ENCODE peak calls at places on chromosomes 7 and 10, in nine cellular contexts. N, R, I, A, U, G, O, M and L are unnamed samples.

GRCh38 chr7:112201421-112201820 is 4.8 kb downstream of the DOCK4 start:
- DNase-seq in N (peak), R (no peak), I (no peak), A (peak), U (no peak), G (no peak), O (peak), M (no peak), L (no peak)

GRCh38 chr7:89339748-89340147 is 544.2 kb upstream of the TEX47 start:
- DNase-seq in N (no peak), R (no peak), I (no peak), A (no peak), U (no peak), G (no peak), O (no peak), M (no peak), L (no peak)

GRCh38 chr10:69101451-69102095 is 13.7 kb downstream of the SRGN start:
- DNase-seq in N (peak), R (no peak), I (no peak), A (no peak), U (no peak), G (no peak), O (peak), M (no peak), L (no peak)

GRCh38 chr10:74755273-74755672 is 71.1 kb upstream of the KAT6B start:
- DNase-seq in N (no peak), R (no peak), I (no peak), A (no peak), U (no peak), G (no peak), O (no peak), M (no peak), L (no peak)

GRCh38 chr10:35827783-35828182 is 185.7 kb upstream of the FZD8 start:
- DNase-seq in N (no peak), R (no peak), I (no peak), A (no peak), U (no peak), G (no peak), O (no peak), M (no peak), L (no peak)

GRCh38 chr10:13890617-13891541 is 304.1 kb downstream of the PRPF18 start:
- DNase-seq in N (no peak), R (peak), I (peak), A (peak), U (no peak), G (peak), O (peak), M (no peak), L (no peak)

GRCh38 chr7:74199551-74200355 is 10.1 kb upstream of the LAT2 start:
- DNase-seq in N (no peak), R (no peak), I (no peak), A (no peak), U (no peak), G (no peak), O (no peak), M (no peak), L (no peak)

GRCh38 chr10:49735848-49736563 is 26.1 kb downstream of the OGDHL start:
- DNase-seq in N (no peak), R (no peak), I (no peak), A (no peak), U (no peak), G (no peak), O (no peak), M (no peak), L (no peak)

GRCh38 chr10:5540886-5541285 is 16.1 kb downstream of the CALML3 start:
- DNase-seq in N (no peak), R (no peak), I (no peak), A (no peak), U (peak), G (no peak), O (no peak), M (no peak), L (no peak)

GRCh38 chr7:11345621-11346020 is 371.9 kb downstream of the PHF14 start:
- DNase-seq in N (no peak), R (no peak), I (no peak), A (no peak), U (no peak), G (no peak), O (no peak), M (no peak), L (no peak)

GRCh38 chr10:101894742-101895141 is 51.1 kb upstream of the KCNIP2 start:
- DNase-seq in N (no peak), R (peak), I (no peak), A (no peak), U (no peak), G (no peak), O (no peak), M (no peak), L (no peak)

GRCh38 chr7:128882134-128882533 is 19.5 kb downstream of the ATP6V1F start:
- DNase-seq in N (no peak), R (peak), I (no peak), A (no peak), U (no peak), G (no peak), O (no peak), M (no peak), L (no peak)

GRCh38 chr10:86105181-86105580 is 261.4 kb downstream of the GRID1 start:
- DNase-seq in N (no peak), R (no peak), I (no peak), A (no peak), U (no peak), G (no peak), O (no peak), M (no peak), L (no peak)

GRCh38 chr7:150803161-150803860 is 2.7 kb downstream of the TMEM176A start:
- DNase-seq in N (no peak), R (peak), I (no peak), A (no peak), U (no peak), G (no peak), O (no peak), M (no peak), L (no peak)

GRCh38 chr10:79221110-79222051 is 125.9 kb upstream of the PPIF start:
- DNase-seq in N (no peak), R (peak), I (peak), A (peak), U (no peak), G (peak), O (peak), M (no peak), L (no peak)

GRCh38 chr7:24652551-24652950 is 79.3 kb downstream of the PALS2 start:
- DNase-seq in N (no peak), R (no peak), I (no peak), A (no peak), U (no peak), G (no peak), O (no peak), M (no peak), L (no peak)

GRCh38 chr7:32518534-32519140 is 23.3 kb downstream of the AVL9 start:
- DNase-seq in N (no peak), R (no peak), I (no peak), A (no peak), U (no peak), G (no peak), O (no peak), M (no peak), L (no peak)

GRCh38 chr10:83166344-83166743 is 973.0 kb upstream of the GHITM start:
- DNase-seq in N (no peak), R (no peak), I (peak), A (no peak), U (no peak), G (no peak), O (no peak), M (peak), L (no peak)

GRCh38 chr10:114478281-114478680 is 74.0 kb upstream of the AFAP1L2 start:
- DNase-seq in N (no peak), R (no peak), I (no peak), A (no peak), U (no peak), G (no peak), O (no peak), M (no peak), L (no peak)

GRCh38 chr7:106737202-106737562 is 76.2 kb upstream of the CCDC71L start:
- DNase-seq in N (no peak), R (no peak), I (no peak), A (peak), U (no peak), G (no peak), O (peak), M (no peak), L (no peak)
- TF ChIP-seq CTCF in N (peak), R (peak), I (peak), A (peak), U (no peak), G (no peak), O (peak), M (no peak), L (no peak)

GRCh38 chr7:140601566-140602174 is 38.9 kb downstream of the DENND2A start:
- DNase-seq in N (no peak), R (no peak), I (no peak), A (no peak), U (no peak), G (no peak), O (no peak), M (no peak), L (no peak)

GRCh38 chr7:140604076-140604475 is 36.5 kb downstream of the DENND2A start:
- DNase-seq in N (no peak), R (no peak), I (no peak), A (no peak), U (no peak), G (no peak), O (no peak), M (no peak), L (no peak)

GRCh38 chr7:140607441-140607989 is 33.1 kb downstream of the DENND2A start:
- DNase-seq in N (no peak), R (peak), I (no peak), A (no peak), U (no peak), G (peak), O (no peak), M (no peak), L (no peak)

GRCh38 chr7:140604760-140605159 is 35.9 kb downstream of the DENND2A start:
- DNase-seq in N (no peak), R (no peak), I (no peak), A (peak), U (no peak), G (no peak), O (no peak), M (no peak), L (no peak)

GRCh38 chr7:140605337-140605736 is 35.3 kb downstream of the DENND2A start:
- DNase-seq in N (no peak), R (no peak), I (no peak), A (peak), U (no peak), G (no peak), O (no peak), M (no peak), L (no peak)
- TF ChIP-seq CTCF in N (no peak), R (peak), I (no peak), A (no peak), U (no peak), G (no peak), O (no peak), M (no peak), L (no peak)

GRCh38 chr7:137577184-137577583 is 233.7 kb upstream of the PTN start:
- DNase-seq in N (no peak), R (no peak), I (no peak), A (no peak), U (no peak), G (no peak), O (no peak), M (no peak), L (no peak)

GRCh38 chr7:137579913-137580640 is 236.5 kb upstream of the PTN start:
- DNase-seq in N (peak), R (no peak), I (no peak), A (peak), U (no peak), G (no peak), O (peak), M (no peak), L (no peak)

GRCh38 chr7:137574836-137575235 is 231.3 kb upstream of the PTN start:
- DNase-seq in N (no peak), R (no peak), I (no peak), A (peak), U (no peak), G (no peak), O (no peak), M (no peak), L (no peak)

GRCh38 chr7:137578541-137578940 is 235.0 kb upstream of the PTN start:
- DNase-seq in N (no peak), R (no peak), I (no peak), A (no peak), U (no peak), G (no peak), O (peak), M (no peak), L (no peak)

DNA sequence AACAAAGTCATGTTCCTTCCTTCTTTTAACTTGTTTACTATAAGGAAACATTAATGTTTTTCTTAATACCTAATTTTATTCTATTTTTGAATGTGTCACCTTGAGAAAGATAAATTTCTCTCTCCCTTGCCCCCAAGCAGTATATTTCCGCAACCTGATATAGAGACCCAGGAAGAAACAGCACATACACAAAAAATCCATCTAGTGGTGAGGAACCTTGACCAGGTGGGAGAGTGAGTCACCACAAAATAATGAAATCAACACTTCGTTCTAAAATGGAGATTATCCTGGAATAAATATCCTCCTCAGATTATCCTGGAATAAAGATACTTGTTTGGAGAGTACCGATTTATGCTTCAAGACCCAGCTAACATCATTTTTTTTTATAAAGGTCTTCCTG is 232.9 kb upstream of the PTN start:
- DNase-seq in N (no peak), R (no peak), I (no peak), A (peak), U (no peak), G (no peak), O (no peak), M (no peak), L (no peak)
- TF ChIP-seq CTCF in N (no peak), R (no peak), I (no peak), A (no peak), U (no peak), G (no peak), O (no peak), M (no peak), L (no peak)

GRCh38 chr10:46019541-46020343 is 10.7 kb downstream of the NCOA4 start:
- DNase-seq in N (no peak), R (peak), I (no peak), A (no peak), U (no peak), G (no peak), O (peak), M (no peak), L (no peak)
- TF ChIP-seq CTCF in N (no peak), R (no peak), I (no peak), A (no peak), U (no peak), G (no peak), O (no peak), M (no peak), L (no peak)

GRCh38 chr10:9681655-9682054 is 1336.0 kb upstream of the CELF2 start:
- DNase-seq in N (no peak), R (no peak), I (no peak), A (no peak), U (no peak), G (no peak), O (no peak), M (no peak), L (no peak)
- TF ChIP-seq CTCF in N (no peak), R (no peak), I (no peak), A (peak), U (no peak), G (no peak), O (no peak), M (no peak), L (no peak)

GRCh38 chr7:117312593-117312992 is 10.3 kb downstream of the WNT2 start:
- DNase-seq in N (no peak), R (no peak), I (no peak), A (no peak), U (no peak), G (no peak), O (no peak), M (no peak), L (no peak)
- TF ChIP-seq CTCF in N (peak), R (no peak), I (peak), A (peak), U (no peak), G (no peak), O (no peak), M (no peak), L (no peak)

GRCh38 chr10:31322647-31323046 is 3.6 kb downstream of the ZEB1 start:
- DNase-seq in N (no peak), R (no peak), I (no peak), A (no peak), U (no peak), G (no peak), O (peak), M (no peak), L (no peak)
- TF ChIP-seq CTCF in N (peak), R (peak), I (peak), A (no peak), U (no peak), G (peak), O (no peak), M (no peak), L (no peak)